ENCODE peak calls at places on chromosomes 4 and X, in seven cellular contexts. T is caudate nucleus; X is HEK293T; L is naive thymus-derived CD4-positive, alpha-beta T cell; B is EH; H is LoVo; Y is M059J. G is an unnamed sample.

GRCh38 chrX:153659268-153659667 is 12.3 kb downstream of the DUSP9 start:
- DNase-seq in T (no peak), X (no peak), L (no peak), B (no peak), H (no peak), Y (no peak), G (no peak)

GRCh38 chrX:17226736-17227135 is 148.3 kb upstream of the NHS start:
- DNase-seq in T (no peak), X (no peak), L (no peak), B (no peak), H (no peak), Y (no peak), G (no peak)

GRCh38 chrX:24495700-24496099 is 30.6 kb downstream of the PDK3 start:
- DNase-seq in T (no peak), X (no peak), L (no peak), B (no peak), H (no peak), Y (no peak), G (no peak)

GRCh38 chr4:2393353-2394270 is 24.8 kb downstream of the ZFYVE28 start:
- DNase-seq in T (no peak), X (no peak), L (no peak), B (peak; percentile 28), H (no peak), Y (no peak), G (no peak)

GRCh38 chrX:21374163-21374993 is at the start of gene CNKSR2:
- DNase-seq in T (peak; percentile 13), X (peak; percentile 64), L (peak; percentile 79), B (peak; percentile 12), H (no peak), Y (peak; percentile 4), G (peak; percentile 57)

GRCh38 chr4:117796677-117797076 is 237.6 kb upstream of the NDST3 start:
- DNase-seq in T (no peak), X (no peak), L (no peak), B (no peak), H (no peak), Y (no peak), G (no peak)

GRCh38 chrX:10901290-10901633 is 209.9 kb upstream of the HCCS start:
- DNase-seq in T (no peak), X (no peak), L (no peak), B (no peak), H (no peak), Y (no peak), G (no peak)

GRCh38 chrX:129596077-129596476 is 56.0 kb downstream of the OCRL start:
- DNase-seq in T (no peak), X (no peak), L (no peak), B (no peak), H (no peak), Y (no peak), G (no peak)

GRCh38 chrX:12950851-12951589 is 23.9 kb upstream of the TMSB4X start:
- DNase-seq in T (no peak), X (peak; percentile 62), L (peak; percentile 67), B (no peak), H (no peak), Y (peak; percentile 27), G (peak; percentile 71)

GRCh38 chr4:140807491-140808257 is 51.5 kb upstream of the TBC1D9 start:
- DNase-seq in T (no peak), X (no peak), L (no peak), B (peak; percentile 64), H (no peak), Y (peak; percentile 2), G (no peak)

GRCh38 chr4:2928242-2929155 is 34.7 kb downstream of the NOP14 start:
- DNase-seq in T (no peak), X (no peak), L (no peak), B (no peak), H (no peak), Y (no peak), G (no peak)

GRCh38 chr4:75939890-75940691 is 722 bp downstream of the NAAA start:
- DNase-seq in T (peak; percentile 56), X (peak; percentile 67), L (peak; percentile 75), B (peak; percentile 68), H (peak; percentile 51), Y (no peak), G (peak; percentile 65)

G was measured in central memory CD4-positive, alpha-beta T cell.